ENCODE peak calls at places on chromosomes 3 and 15, in eight cellular contexts. D is OCI-LY7, W is GM23248, K is transverse colon, Z is cardiac muscle cell, R is aorta, P is AG04450, J is pancreas. M is an unnamed sample.

GRCh38 chr3:171878441-171879225 is 35.5 kb downstream of the TMEM212 start:
- DNase-seq in D (no peak), W (peak; percentile 53), K (no peak), Z (no peak), R (no peak), P (peak; percentile 10), J (no peak), M (no peak)

GRCh38 chr3:71559021-71559420 is 24.5 kb downstream of the FOXP1 start:
- DNase-seq in D (no peak), W (no peak), K (no peak), Z (no peak), R (no peak), P (no peak), J (no peak), M (no peak)

GRCh38 chr15:66911131-66911700 is 154.2 kb upstream of the SMAD3 start:
- DNase-seq in D (no peak), W (no peak), K (no peak), Z (no peak), R (no peak), P (no peak), J (no peak), M (no peak)

GRCh38 chr15:35624881-35625280 is 78.9 kb upstream of the DPH6 start:
- DNase-seq in D (no peak), W (peak; percentile 92), K (no peak), Z (no peak), R (peak; percentile 62), P (peak; percentile 64), J (no peak), M (no peak)

GRCh38 chr15:84929795-84930371 is 45.4 kb downstream of the SLC28A1 start:
- DNase-seq in D (no peak), W (peak; percentile 69), K (peak; percentile 85), Z (peak; percentile 34), R (no peak), P (no peak), J (peak; percentile 58), M (peak; percentile 86)

GRCh38 chr3:11310258-11310657 is 38.1 kb downstream of the ATG7 start:
- DNase-seq in D (no peak), W (no peak), K (no peak), Z (no peak), R (no peak), P (no peak), J (no peak), M (no peak)

GRCh38 chr15:90064931-90065681 is 37.2 kb downstream of the IDH2 start:
- DNase-seq in D (no peak), W (no peak), K (no peak), Z (peak; percentile 88), R (peak; percentile 89), P (no peak), J (peak; percentile 35), M (no peak)

GRCh38 chr3:193499801-193500485 is 54.8 kb downstream of the ATP13A4 start:
- DNase-seq in D (no peak), W (no peak), K (no peak), Z (no peak), R (no peak), P (no peak), J (no peak), M (no peak)

GRCh38 chr3:73399106-73399505 is 225.6 kb downstream of the PDZRN3 start:
- DNase-seq in D (no peak), W (peak; percentile 66), K (no peak), Z (no peak), R (no peak), P (no peak), J (no peak), M (no peak)

GRCh38 chr15:97745481-97746071 is 214.9 kb upstream of the ARRDC4 start:
- DNase-seq in D (peak; percentile 18), W (peak; percentile 5), K (peak; percentile 48), Z (peak; percentile 53), R (no peak), P (no peak), J (no peak), M (peak; percentile 32)

GRCh38 chr15:42394131-42394530 is 34.8 kb downstream of the CAPN3 start:
- DNase-seq in D (no peak), W (no peak), K (no peak), Z (no peak), R (no peak), P (no peak), J (no peak), M (peak; percentile 17)

GRCh38 chr3:148903941-148904340 is 38.8 kb downstream of the CPA3 start:
- DNase-seq in D (no peak), W (no peak), K (no peak), Z (no peak), R (no peak), P (no peak), J (no peak), M (no peak)

GRCh38 chr15:90101130-90101968 is 919 bp downstream of the IDH2 start:
- DNase-seq in D (peak; percentile 76), W (peak; percentile 67), K (peak; percentile 57), Z (peak; percentile 69), R (peak; percentile 82), P (no peak), J (peak; percentile 69), M (peak; percentile 55)

GRCh38 chr3:94043285-94043684 is 14.9 kb upstream of the STX19 start:
- DNase-seq in D (no peak), W (peak; percentile 12), K (no peak), Z (no peak), R (no peak), P (no peak), J (no peak), M (no peak)

GRCh38 chr3:122356402-122356801 is 26.6 kb downstream of the MIX23 start:
- DNase-seq in D (peak; percentile 11), W (peak; percentile 52), K (peak; percentile 78), Z (peak; percentile 28), R (no peak), P (no peak), J (peak; percentile 43), M (peak; percentile 67)

GRCh38 chr3:191030491-191030890 is 168.0 kb upstream of the GMNC start:
- DNase-seq in D (no peak), W (no peak), K (no peak), Z (no peak), R (no peak), P (no peak), J (no peak), M (no peak)

GRCh38 chr3:191030983-191031382 is 168.1 kb upstream of the OSTN start:
- DNase-seq in D (no peak), W (no peak), K (no peak), Z (no peak), R (no peak), P (no peak), J (no peak), M (no peak)

GRCh38 chr3:191020730-191021405 is 158.4 kb upstream of the GMNC start:
- DNase-seq in D (no peak), W (peak; percentile 42), K (no peak), Z (no peak), R (no peak), P (no peak), J (no peak), M (no peak)

GRCh38 chr3:191026746-191027145 is 164.3 kb upstream of the GMNC start:
- DNase-seq in D (no peak), W (no peak), K (no peak), Z (no peak), R (no peak), P (no peak), J (no peak), M (no peak)
- H3K27ac ChIP-seq in D (no peak overlapping the region), W (no peak overlapping the region), K (no peak overlapping the region), Z (no peak overlapping the region), R (no peak overlapping the region), P (no peak overlapping the region), J (no peak overlapping the region), M (no peak overlapping the region)

GRCh38 chr15:62079594-62079993 is 12.8 kb downstream of the C2CD4A start:
- DNase-seq in D (no peak), W (no peak), K (no peak), Z (no peak), R (no peak), P (no peak), J (no peak), M (no peak)

GRCh38 chr15:62071711-62072308 is 5.0 kb downstream of the C2CD4A start:
- DNase-seq in D (peak; percentile 59), W (peak; percentile 66), K (no peak), Z (peak; percentile 53), R (no peak), P (no peak), J (no peak), M (no peak)

GRCh38 chr15:62075595-62076279 is 9.0 kb downstream of the C2CD4A start:
- DNase-seq in D (no peak), W (peak; percentile 45), K (peak; percentile 19), Z (no peak), R (no peak), P (no peak), J (peak; percentile 39), M (peak; percentile 71)
- H3K27ac ChIP-seq in D (no peak overlapping the region), W (no peak overlapping the region), K (no peak overlapping the region), Z (no peak overlapping the region), R (no peak overlapping the region), P (no peak overlapping the region), J (peak overlapping the region; percentile 38), M (peak overlapping the region; percentile 64)

GRCh38 chr15:46410681-46411080 is 775.9 kb downstream of the SQOR start:
- DNase-seq in D (no peak), W (no peak), K (no peak), Z (no peak), R (no peak), P (no peak), J (no peak), M (no peak)

GRCh38 chr15:46413799-46414198 is 779.0 kb downstream of the SQOR start:
- DNase-seq in D (no peak), W (peak; percentile 45), K (no peak), Z (no peak), R (no peak), P (no peak), J (no peak), M (no peak)

GRCh38 chr15:46411900-46412299 is 777.1 kb downstream of the SQOR start:
- DNase-seq in D (no peak), W (no peak), K (no peak), Z (no peak), R (no peak), P (no peak), J (no peak), M (no peak)

GRCh38 chr15:46416544-46416943 is 781.7 kb downstream of the SQOR start:
- DNase-seq in D (no peak), W (peak; percentile 3), K (no peak), Z (no peak), R (no peak), P (no peak), J (no peak), M (no peak)
- H3K27ac ChIP-seq in D (no peak overlapping the region), W (no peak overlapping the region), K (no peak overlapping the region), Z (no peak overlapping the region), R (no peak overlapping the region), P (no peak overlapping the region), J (no peak overlapping the region), M (no peak overlapping the region)

DNA sequence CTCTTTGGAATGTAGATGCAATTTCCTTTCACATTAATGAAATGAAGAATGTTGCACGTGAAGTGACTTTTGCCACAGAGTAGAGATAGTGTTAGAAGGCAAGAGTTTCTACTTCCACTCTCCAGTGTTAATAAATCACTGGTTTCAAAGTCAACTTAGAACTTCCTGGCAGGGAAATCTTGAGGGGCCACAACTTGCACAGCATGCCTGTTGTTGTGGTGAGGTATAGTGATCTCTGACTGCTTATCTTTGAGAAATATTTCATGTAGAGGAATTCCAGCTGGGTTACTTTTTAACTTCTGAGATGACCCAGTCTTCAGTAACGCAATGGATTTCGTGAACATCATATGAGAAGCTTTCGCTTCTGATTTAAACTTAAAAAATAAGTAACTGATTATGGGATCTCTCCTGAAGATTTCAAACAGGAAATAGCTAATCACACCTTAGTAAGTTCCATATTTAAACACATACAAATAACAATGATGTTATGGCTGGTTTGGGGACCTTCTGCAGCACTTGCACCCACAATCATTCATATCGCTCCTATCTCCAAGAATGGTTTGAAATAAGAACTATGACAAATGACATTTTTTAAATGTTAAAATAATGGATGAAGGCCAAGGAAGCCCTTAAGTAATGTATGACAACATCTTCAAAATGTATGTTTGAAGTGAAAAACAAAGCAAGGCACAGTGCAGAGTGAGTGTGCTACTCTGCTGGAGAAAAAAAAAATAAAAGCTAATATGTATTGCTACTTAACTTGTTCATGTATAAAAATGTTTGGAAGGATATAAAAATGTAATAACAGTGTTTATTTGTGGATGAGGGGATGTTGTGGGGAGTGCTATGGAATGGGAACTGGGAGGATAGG is 726.5 kb upstream of the NECTIN3 start:
- DNase-seq in D (no peak), W (no peak), K (no peak), Z (no peak), R (no peak), P (no peak), J (no peak), M (no peak)
- H3K27ac ChIP-seq in D (no peak overlapping the region), W (no peak overlapping the region), K (no peak overlapping the region), Z (no peak overlapping the region), R (no peak overlapping the region), P (no peak overlapping the region), J (no peak overlapping the region), M (no peak overlapping the region)